ENCODE peak calls at places on chromosomes 16 and 17, in five cellular contexts. L is activated naive CD8-positive, alpha-beta T cell treated with anti-CD3 and anti-CD28 coated beads, Interleukin-2, amount 50 U/mL, for 24 hours; V is stimulated activated CD8-positive, alpha-beta memory T cell treated with anti-CD3 and anti-CD28 coated beads, Interleukin-7, amount 100 ng/mL, for 1 hour; B is NCI-H774; Q is ACHN. W is an unnamed sample.

GRCh38 chr16:71250461-71251232 is 20.1 kb upstream of the HYDIN start:
- DNase-seq in V (no peak), B (no peak), L (no peak), Q (no peak), W (no peak)

GRCh38 chr16:10862432-10862831 is 14.6 kb upstream of the CIITA start:
- DNase-seq in B (no peak), Q (peak; percentile 85), L (no peak), V (no peak), W (no peak)

GRCh38 chr17:21218101-21218500 is 4.1 kb upstream of the TMEM11 start:
- DNase-seq in B (no peak), L (peak; percentile 28), V (no peak), Q (no peak), W (no peak)

GRCh38 chr16:10565167-10565566 is 15.2 kb downstream of the EMP2 start:
- DNase-seq in V (no peak), B (no peak), L (no peak), Q (no peak), W (peak; percentile 75)

GRCh38 chr17:17088511-17089205 is 46.4 kb downstream of the MPRIP start:
- DNase-seq in Q (no peak), L (no peak), B (no peak), V (no peak), W (no peak)

GRCh38 chr16:2816751-2817495 is at the start of gene PRSS21:
- DNase-seq in Q (no peak), L (peak; percentile 27), B (no peak), V (no peak), W (no peak)

GRCh38 chr17:14904406-14904805 is 360.7 kb downstream of the PMP22 start:
- DNase-seq in V (no peak), L (no peak), B (no peak), Q (no peak), W (no peak)

GRCh38 chr17:61467416-61468262 is 15.4 kb downstream of the TBX4 start:
- DNase-seq in B (no peak), L (no peak), Q (peak; percentile 39), V (no peak), W (peak; percentile 7)

GRCh38 chr16:4617880-4618279 is 3.2 kb upstream of the UBALD1 start:
- DNase-seq in V (no peak), B (no peak), L (no peak), Q (no peak), W (no peak)

GRCh38 chr16:72657791-72658190 is 390.1 kb downstream of the ZFHX3 start:
- DNase-seq in L (no peak), Q (no peak), B (no peak), V (no peak), W (no peak)

GRCh38 chr16:88934066-88934667 is 42.8 kb downstream of the CBFA2T3 start:
- DNase-seq in V (no peak), Q (no peak), L (no peak), B (no peak), W (no peak)

GRCh38 chr17:14427914-14428639 is 127.2 kb downstream of the HS3ST3B1 start:
- DNase-seq in B (no peak), Q (no peak), V (peak; percentile 20), L (peak; percentile 46), W (no peak)

GRCh38 chr16:51937771-51938170 is 609.2 kb downstream of the TOX3 start:
- DNase-seq in B (no peak), L (no peak), V (no peak), Q (no peak), W (no peak)

GRCh38 chr17:67837965-67838364 is 12.7 kb downstream of the BPTF start:
- DNase-seq in Q (no peak), B (peak; percentile 47), V (no peak), L (no peak), W (no peak)

GRCh38 chr16:80063028-80063767 is 462.7 kb upstream of the MAF start:
- DNase-seq in B (no peak), L (no peak), V (no peak), Q (no peak), W (no peak)

GRCh38 chr16:85798901-85799496 is 345 bp downstream of the EMC8 start:
- DNase-seq in V (no peak), B (no peak), Q (peak; percentile 37), L (peak; percentile 44), W (no peak)

GRCh38 chr17:19579867-19580565 is 46.4 kb downstream of the SLC47A1 start:
- DNase-seq in Q (no peak), L (no peak), V (no peak), B (no peak), W (no peak)

GRCh38 chr17:43676471-43676870 is 14.7 kb upstream of the MEOX1 start:
- DNase-seq in Q (peak; percentile 25), B (no peak), L (no peak), V (no peak), W (no peak)

GRCh38 chr17:33234930-33235685 is 58.0 kb downstream of the ASIC2 start:
- DNase-seq in Q (peak; percentile 62), B (no peak), L (no peak), V (no peak), W (peak; percentile 73)

GRCh38 chr16:4266372-4266771 is 6.5 kb downstream of the TFAP4 start:
- DNase-seq in Q (peak; percentile 39), B (no peak), L (no peak), V (no peak), W (no peak)

GRCh38 chr16:31703526-31704128 is 170.0 kb upstream of the ZNF267 start:
- DNase-seq in L (no peak), Q (no peak), V (no peak), B (no peak), W (no peak)

GRCh38 chr16:60989592-60989991 is 1046.6 kb downstream of the CDH8 start:
- DNase-seq in V (no peak), B (no peak), Q (no peak), L (no peak), W (no peak)

GRCh38 chr16:30797670-30798309 is 10.8 kb upstream of the ZNF629 start:
- DNase-seq in L (no peak), Q (no peak), B (no peak), V (no peak), W (no peak)

GRCh38 chr16:66315210-66315825 is 51.2 kb upstream of the CDH5 start:
- DNase-seq in L (peak; percentile 48), Q (peak; percentile 85), V (peak; percentile 17), B (peak; percentile 47), W (peak; percentile 14)

GRCh38 chr16:12403746-12404658 is 399.7 kb downstream of the CPPED1 start:
- DNase-seq in B (no peak), Q (no peak), L (no peak), V (no peak), W (no peak)

GRCh38 chr17:52546493-52546892 is 388.0 kb upstream of the CA10 start:
- DNase-seq in L (no peak), B (no peak), Q (no peak), V (no peak), W (no peak)

GRCh38 chr17:37317867-37318266 is 57.9 kb upstream of the C17orf78 start:
- DNase-seq in L (no peak), Q (no peak), V (no peak), B (no peak), W (no peak)

GRCh38 chr17:14672830-14673229 is 371.9 kb downstream of the HS3ST3B1 start:
- DNase-seq in Q (no peak), V (no peak), L (no peak), B (no peak), W (no peak)

GRCh38 chr16:86566601-86566965 is at the start of gene FOXC2:
- DNase-seq in V (no peak), L (peak; percentile 55), Q (peak; percentile 94), B (no peak), W (peak; percentile 71)

GRCh38 chr16:74841469-74841868 is 66.8 kb upstream of the FA2H start:
- DNase-seq in Q (no peak), B (no peak), V (no peak), L (no peak), W (no peak)

GRCh38 chr16:48517493-48517892 is 92.5 kb downstream of the N4BP1 start:
- DNase-seq in Q (no peak), B (no peak), L (no peak), V (no peak), W (no peak)

GRCh38 chr16:84228321-84228838 is 11.4 kb downstream of the KCNG4 start:
- DNase-seq in B (no peak), L (no peak), Q (peak; percentile 97), V (no peak), W (peak; percentile 92)

GRCh38 chr16:48580925-48581500 is 29.0 kb downstream of the N4BP1 start:
- DNase-seq in L (no peak), B (no peak), Q (no peak), V (no peak), W (no peak)

GRCh38 chr16:30953511-30954124 is 3.9 kb upstream of the SETD1A start:
- DNase-seq in L (peak; percentile 67), B (peak; percentile 48), V (peak; percentile 19), Q (peak; percentile 82), W (peak; percentile 80)

GRCh38 chr17:77724876-77725615 is 233.5 kb upstream of the TNRC6C start:
- DNase-seq in V (no peak), B (peak; percentile 74), L (no peak), Q (no peak), W (no peak)

GRCh38 chr16:52861614-52862022 is 191.1 kb downstream of the CHD9NB start:
- DNase-seq in B (peak; percentile 37), L (no peak), Q (peak; percentile 38), V (no peak), W (no peak)

GRCh38 chr17:78362232-78362631 is 2.4 kb upstream of the SOCS3 start:
- DNase-seq in L (no peak), B (no peak), V (no peak), Q (no peak), W (no peak)

GRCh38 chr16:15425861-15426260 is 8.5 kb upstream of the BMERB1 start:
- DNase-seq in B (no peak), Q (no peak), V (no peak), L (no peak), W (no peak)

GRCh38 chr17:1709971-1710806 is at the start of gene TLCD2:
- DNase-seq in Q (peak; percentile 79), L (no peak), B (peak; percentile 0), V (no peak), W (peak; percentile 84)

W was measured in ascending aorta.